ENCODE peak calls at places on chromosomes 3 and 15, in seven cellular contexts. One of them, this sample, is unnamed.
A peak's percentile ranks its signal among the peaks of the same experiment; 100 is the strongest.

GRCh38 chr15:90103669-90104329 is 1.5 kb upstream of the IDH2 start:
- DNase-seq in body of pancreas: peak; percentile 93
- DNase-seq in effector memory CD4-positive, alpha-beta T cell: no peak
- DNase-seq in mesendoderm: no peak
- DNase-seq in stomach: peak; percentile 82
- DNase-seq in IMR-90: no peak
- DNase-seq in hepatocyte: peak; percentile 44
- DNase-seq in this sample: no peak

GRCh38 chr3:20574746-20575145 is 388.7 kb upstream of the SGO1 start:
- DNase-seq in effector memory CD4-positive, alpha-beta T cell: no peak
- DNase-seq in hepatocyte: no peak
- DNase-seq in stomach: no peak
- DNase-seq in body of pancreas: no peak
- DNase-seq in mesendoderm: no peak
- DNase-seq in IMR-90: peak; percentile 81
- DNase-seq in this sample: no peak

GRCh38 chr15:96181873-96182301 is 148.6 kb upstream of the NR2F2 start:
- DNase-seq in effector memory CD4-positive, alpha-beta T cell: no peak
- DNase-seq in mesendoderm: peak; percentile 29
- DNase-seq in hepatocyte: no peak
- DNase-seq in stomach: no peak
- DNase-seq in body of pancreas: peak; percentile 20
- DNase-seq in IMR-90: peak; percentile 88
- DNase-seq in this sample: peak; percentile 74

GRCh38 chr3:46607603-46608028 is 4.7 kb upstream of the FAM240A start:
- DNase-seq in mesendoderm: peak; percentile 87
- DNase-seq in stomach: no peak
- DNase-seq in effector memory CD4-positive, alpha-beta T cell: no peak
- DNase-seq in hepatocyte: no peak
- DNase-seq in IMR-90: no peak
- DNase-seq in body of pancreas: no peak
- DNase-seq in this sample: no peak

GRCh38 chr3:108524547-108524946 is 14.2 kb upstream of the MYH15 start:
- DNase-seq in hepatocyte: no peak
- DNase-seq in IMR-90: peak; percentile 10
- DNase-seq in body of pancreas: no peak
- DNase-seq in effector memory CD4-positive, alpha-beta T cell: no peak
- DNase-seq in mesendoderm: no peak
- DNase-seq in stomach: no peak
- DNase-seq in this sample: no peak

GRCh38 chr15:53072077-53072476 is 281.9 kb upstream of the ONECUT1 start:
- DNase-seq in hepatocyte: peak; percentile 90
- DNase-seq in body of pancreas: peak; percentile 99
- DNase-seq in mesendoderm: peak; percentile 92
- DNase-seq in IMR-90: peak; percentile 8
- DNase-seq in stomach: peak; percentile 61
- DNase-seq in effector memory CD4-positive, alpha-beta T cell: no peak
- DNase-seq in this sample: no peak

GRCh38 chr3:50983887-50984286 is 309.2 kb downstream of the DOCK3 start:
- DNase-seq in stomach: no peak
- DNase-seq in body of pancreas: no peak
- DNase-seq in IMR-90: no peak
- DNase-seq in hepatocyte: no peak
- DNase-seq in mesendoderm: no peak
- DNase-seq in effector memory CD4-positive, alpha-beta T cell: no peak
- DNase-seq in this sample: peak; percentile 35

GRCh38 chr3:119330858-119331257 is 36.7 kb downstream of the ARHGAP31 start:
- DNase-seq in body of pancreas: no peak
- DNase-seq in IMR-90: no peak
- DNase-seq in hepatocyte: no peak
- DNase-seq in effector memory CD4-positive, alpha-beta T cell: no peak
- DNase-seq in stomach: no peak
- DNase-seq in mesendoderm: no peak
- DNase-seq in this sample: no peak

GRCh38 chr3:152547153-152547552 is 278.4 kb downstream of the MBNL1 start:
- DNase-seq in effector memory CD4-positive, alpha-beta T cell: no peak
- DNase-seq in mesendoderm: no peak
- DNase-seq in stomach: no peak
- DNase-seq in hepatocyte: no peak
- DNase-seq in IMR-90: no peak
- DNase-seq in body of pancreas: no peak
- DNase-seq in this sample: no peak

GRCh38 chr3:111594205-111594604 is 941 bp downstream of the ZBED2 start:
- DNase-seq in hepatocyte: no peak
- DNase-seq in mesendoderm: peak; percentile 37
- DNase-seq in effector memory CD4-positive, alpha-beta T cell: no peak
- DNase-seq in stomach: no peak
- DNase-seq in IMR-90: peak; percentile 91
- DNase-seq in body of pancreas: no peak
- DNase-seq in this sample: no peak

GRCh38 chr15:78671626-78672211 is 30.7 kb upstream of the CHRNB4 start:
- DNase-seq in mesendoderm: peak; percentile 89
- DNase-seq in body of pancreas: no peak
- DNase-seq in IMR-90: no peak
- DNase-seq in effector memory CD4-positive, alpha-beta T cell: no peak
- DNase-seq in hepatocyte: no peak
- DNase-seq in stomach: no peak
- DNase-seq in this sample: no peak

GRCh38 chr3:197847866-197848401 is 56.9 kb downstream of the LRCH3 start:
- DNase-seq in hepatocyte: peak; percentile 8
- DNase-seq in stomach: no peak
- DNase-seq in effector memory CD4-positive, alpha-beta T cell: no peak
- DNase-seq in mesendoderm: no peak
- DNase-seq in IMR-90: peak; percentile 42
- DNase-seq in body of pancreas: no peak
- DNase-seq in this sample: no peak

GRCh38 chr3:112653881-112654300 is 12.9 kb upstream of the CCDC80 start:
- DNase-seq in body of pancreas: no peak
- DNase-seq in IMR-90: peak; percentile 98
- DNase-seq in stomach: no peak
- DNase-seq in mesendoderm: no peak
- DNase-seq in hepatocyte: no peak
- DNase-seq in effector memory CD4-positive, alpha-beta T cell: no peak
- DNase-seq in this sample: peak; percentile 78

GRCh38 chr3:145017959-145018358 is 1046.3 kb downstream of the DIPK2A start:
- DNase-seq in mesendoderm: peak; percentile 36
- DNase-seq in IMR-90: peak; percentile 25
- DNase-seq in body of pancreas: no peak
- DNase-seq in effector memory CD4-positive, alpha-beta T cell: no peak
- DNase-seq in hepatocyte: no peak
- DNase-seq in stomach: no peak
- DNase-seq in this sample: no peak

GRCh38 chr15:69663982-69664381 is 211.4 kb downstream of the RPLP1 start:
- DNase-seq in stomach: no peak
- DNase-seq in IMR-90: no peak
- DNase-seq in body of pancreas: no peak
- DNase-seq in hepatocyte: no peak
- DNase-seq in mesendoderm: no peak
- DNase-seq in effector memory CD4-positive, alpha-beta T cell: no peak
- DNase-seq in this sample: no peak

GRCh38 chr3:174218011-174218410 is 641.1 kb upstream of the NAALADL2 start:
- DNase-seq in IMR-90: peak; percentile 25
- DNase-seq in hepatocyte: no peak
- DNase-seq in effector memory CD4-positive, alpha-beta T cell: no peak
- DNase-seq in stomach: no peak
- DNase-seq in mesendoderm: no peak
- DNase-seq in body of pancreas: no peak
- DNase-seq in this sample: no peak

GRCh38 chr3:120203016-120203415 is 82.0 kb downstream of the GPR156 start:
- DNase-seq in hepatocyte: peak; percentile 54
- DNase-seq in IMR-90: peak; percentile 78
- DNase-seq in body of pancreas: peak; percentile 10
- DNase-seq in mesendoderm: no peak
- DNase-seq in effector memory CD4-positive, alpha-beta T cell: no peak
- DNase-seq in stomach: no peak
- DNase-seq in this sample: no peak

GRCh38 chr3:177451940-177452484 is 254.7 kb upstream of the TBL1XR1 start:
- DNase-seq in stomach: no peak
- DNase-seq in mesendoderm: no peak
- DNase-seq in effector memory CD4-positive, alpha-beta T cell: no peak
- DNase-seq in body of pancreas: no peak
- DNase-seq in IMR-90: peak; percentile 72
- DNase-seq in hepatocyte: no peak
- DNase-seq in this sample: no peak

GRCh38 chr3:114527036-114527644 is 233.3 kb downstream of the TIGIT start:
- DNase-seq in effector memory CD4-positive, alpha-beta T cell: no peak
- DNase-seq in body of pancreas: no peak
- DNase-seq in stomach: no peak
- DNase-seq in hepatocyte: no peak
- DNase-seq in IMR-90: peak; percentile 22
- DNase-seq in mesendoderm: no peak
- DNase-seq in this sample: no peak

GRCh38 chr3:11587766-11588165 is 55.9 kb downstream of the VGLL4 start:
- DNase-seq in hepatocyte: no peak
- DNase-seq in IMR-90: no peak
- DNase-seq in stomach: no peak
- DNase-seq in body of pancreas: no peak
- DNase-seq in mesendoderm: no peak
- DNase-seq in effector memory CD4-positive, alpha-beta T cell: no peak
- DNase-seq in this sample: no peak

GRCh38 chr15:43483306-43484128 is 9.4 kb downstream of the TP53BP1 start:
- DNase-seq in mesendoderm: peak; percentile 4
- DNase-seq in body of pancreas: no peak
- DNase-seq in IMR-90: no peak
- DNase-seq in stomach: no peak
- DNase-seq in hepatocyte: no peak
- DNase-seq in effector memory CD4-positive, alpha-beta T cell: no peak
- DNase-seq in this sample: no peak

GRCh38 chr15:99442268-99442897 is 123.4 kb upstream of the MEF2A start:
- DNase-seq in stomach: peak; percentile 71
- DNase-seq in effector memory CD4-positive, alpha-beta T cell: no peak
- DNase-seq in IMR-90: peak; percentile 90
- DNase-seq in body of pancreas: no peak
- DNase-seq in mesendoderm: peak; percentile 34
- DNase-seq in hepatocyte: peak; percentile 80
- DNase-seq in this sample: peak; percentile 77

GRCh38 chr3:187903697-187904096 is 158.4 kb upstream of the BCL6 start:
- DNase-seq in mesendoderm: no peak
- DNase-seq in IMR-90: no peak
- DNase-seq in stomach: no peak
- DNase-seq in hepatocyte: no peak
- DNase-seq in body of pancreas: no peak
- DNase-seq in effector memory CD4-positive, alpha-beta T cell: no peak
- DNase-seq in this sample: no peak

GRCh38 chr3:187900961-187901755 is 155.9 kb upstream of the BCL6 start:
- DNase-seq in mesendoderm: no peak
- DNase-seq in body of pancreas: no peak
- DNase-seq in hepatocyte: no peak
- DNase-seq in IMR-90: no peak
- DNase-seq in effector memory CD4-positive, alpha-beta T cell: no peak
- DNase-seq in stomach: no peak
- DNase-seq in this sample: no peak

GRCh38 chr3:187902041-187902471 is 156.8 kb upstream of the BCL6 start:
- DNase-seq in body of pancreas: no peak
- DNase-seq in hepatocyte: no peak
- DNase-seq in stomach: no peak
- DNase-seq in IMR-90: no peak
- DNase-seq in effector memory CD4-positive, alpha-beta T cell: no peak
- DNase-seq in mesendoderm: no peak
- DNase-seq in this sample: no peak

GRCh38 chr3:187906416-187906815 is 161.1 kb upstream of the BCL6 start:
- DNase-seq in stomach: no peak
- DNase-seq in hepatocyte: no peak
- DNase-seq in body of pancreas: no peak
- DNase-seq in effector memory CD4-positive, alpha-beta T cell: no peak
- DNase-seq in IMR-90: no peak
- DNase-seq in mesendoderm: no peak
- DNase-seq in this sample: no peak

GRCh38 chr3:187902938-187903337 is 157.7 kb upstream of the BCL6 start:
- DNase-seq in hepatocyte: no peak
- DNase-seq in mesendoderm: no peak
- DNase-seq in IMR-90: peak; percentile 13
- DNase-seq in stomach: no peak
- DNase-seq in effector memory CD4-positive, alpha-beta T cell: no peak
- DNase-seq in body of pancreas: no peak
- DNase-seq in this sample: no peak
- H3K4me1 ChIP-seq in hepatocyte: no peaks in the 10 kb centered on the region
- H3K4me1 ChIP-seq in mesendoderm: no peaks in the 10 kb centered on the region
- H3K4me1 ChIP-seq in IMR-90: no peaks in the 10 kb centered on the region
- H3K4me1 ChIP-seq in stomach: no peaks in the 10 kb centered on the region
- H3K4me1 ChIP-seq in effector memory CD4-positive, alpha-beta T cell: no peaks in the 10 kb centered on the region
- H3K4me1 ChIP-seq in body of pancreas: no peaks in the 10 kb centered on the region
- H3K4me1 ChIP-seq in this sample: no peaks in the 10 kb centered on the region

DNA sequence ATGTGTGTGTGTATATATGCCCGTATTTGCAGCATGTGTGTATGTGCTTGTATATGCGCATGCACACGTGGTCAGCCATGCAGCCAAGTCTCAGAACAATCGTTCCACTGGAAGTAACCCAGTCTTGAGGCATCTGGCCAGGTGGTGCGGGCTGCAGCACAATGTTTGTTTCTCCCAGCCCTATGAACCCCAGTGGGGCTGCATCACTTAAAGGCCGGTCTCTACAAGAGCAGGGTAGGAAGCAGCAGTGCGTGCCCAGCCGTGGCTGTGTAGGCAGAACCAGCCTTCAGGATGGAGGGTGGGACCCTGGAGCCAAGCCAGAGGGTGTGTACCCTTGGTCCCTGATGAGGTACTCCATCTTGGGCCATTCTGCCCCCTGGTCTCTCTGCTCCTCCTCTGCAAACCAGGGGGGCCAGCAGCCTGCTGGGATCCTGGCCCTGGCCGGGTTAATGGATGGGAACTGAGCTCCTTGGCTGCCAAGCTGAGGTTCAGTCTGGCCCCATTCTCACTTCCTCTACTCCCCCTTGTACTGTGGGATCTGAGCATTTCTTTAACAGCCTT is 11.8 kb downstream of the KLF13 start:
- DNase-seq in IMR-90: no peak
- DNase-seq in body of pancreas: peak; percentile 72
- DNase-seq in effector memory CD4-positive, alpha-beta T cell: no peak
- DNase-seq in hepatocyte: no peak
- DNase-seq in stomach: peak; percentile 62
- DNase-seq in mesendoderm: no peak
- DNase-seq in this sample: peak; percentile 87
- H3K4me1 ChIP-seq in IMR-90: peaks cover 13% of the 10 kb centered on the region
- H3K4me1 ChIP-seq in body of pancreas: peaks cover 99% of the 10 kb centered on the region
- H3K4me1 ChIP-seq in effector memory CD4-positive, alpha-beta T cell: peaks cover 93% of the 10 kb centered on the region
- H3K4me1 ChIP-seq in hepatocyte: no peaks in the 10 kb centered on the region
- H3K4me1 ChIP-seq in stomach: peaks cover 99% of the 10 kb centered on the region
- H3K4me1 ChIP-seq in mesendoderm: no peaks in the 10 kb centered on the region
- H3K4me1 ChIP-seq in this sample: peaks cover 70% of the 10 kb centered on the region

GRCh38 chr15:91867581-91868026 is 14.1 kb downstream of the SLCO3A1 start:
- DNase-seq in IMR-90: peak; percentile 87
- DNase-seq in effector memory CD4-positive, alpha-beta T cell: no peak
- DNase-seq in hepatocyte: peak; percentile 59
- DNase-seq in body of pancreas: peak; percentile 35
- DNase-seq in mesendoderm: peak; percentile 78
- DNase-seq in stomach: peak; percentile 81
- DNase-seq in this sample: peak; percentile 85
- H3K4me1 ChIP-seq in IMR-90: peaks cover 17% of the 10 kb centered on the region
- H3K4me1 ChIP-seq in effector memory CD4-positive, alpha-beta T cell: peaks cover 62% of the 10 kb centered on the region
- H3K4me1 ChIP-seq in hepatocyte: no peaks in the 10 kb centered on the region
- H3K4me1 ChIP-seq in body of pancreas: peaks cover 18% of the 10 kb centered on the region
- H3K4me1 ChIP-seq in mesendoderm: no peaks in the 10 kb centered on the region
- H3K4me1 ChIP-seq in stomach: peaks cover 28% of the 10 kb centered on the region
- H3K4me1 ChIP-seq in this sample: peaks cover 22% of the 10 kb centered on the region

DNA sequence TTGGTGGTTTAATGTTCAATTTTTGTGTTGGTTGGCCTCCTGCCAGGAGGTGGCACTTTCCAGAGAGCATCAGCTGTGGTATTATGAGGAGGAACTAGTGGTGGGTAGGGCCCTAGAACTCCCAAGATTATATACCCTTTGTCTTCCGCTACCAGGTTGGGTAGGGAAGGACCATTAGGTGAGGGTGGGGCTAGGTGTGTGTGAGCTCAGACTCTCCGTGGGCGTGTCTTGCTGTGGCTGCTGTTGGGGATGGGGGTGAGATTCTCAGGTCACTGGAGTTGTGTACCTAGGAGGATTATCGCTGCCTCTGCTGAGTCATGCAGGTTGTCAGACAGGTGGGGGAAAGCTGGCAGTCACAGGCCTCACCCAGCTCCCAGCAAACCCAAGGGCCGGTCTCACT is 187.1 kb downstream of the DPH6 start:
- DNase-seq in body of pancreas: no peak
- DNase-seq in mesendoderm: no peak
- DNase-seq in effector memory CD4-positive, alpha-beta T cell: no peak
- DNase-seq in hepatocyte: no peak
- DNase-seq in IMR-90: no peak
- DNase-seq in stomach: no peak
- DNase-seq in this sample: no peak
- H3K4me1 ChIP-seq in body of pancreas: no peaks in the 10 kb centered on the region
- H3K4me1 ChIP-seq in mesendoderm: no peaks in the 10 kb centered on the region
- H3K4me1 ChIP-seq in effector memory CD4-positive, alpha-beta T cell: no peaks in the 10 kb centered on the region
- H3K4me1 ChIP-seq in hepatocyte: no peaks in the 10 kb centered on the region
- H3K4me1 ChIP-seq in IMR-90: peaks cover 6% of the 10 kb centered on the region
- H3K4me1 ChIP-seq in stomach: no peaks in the 10 kb centered on the region
- H3K4me1 ChIP-seq in this sample: no peaks in the 10 kb centered on the region

This sample was measured in right cardiac atrium.